ENCODE peak calls at places on chromosomes 13 and 19, in six cellular contexts. One of them, this sample, is unnamed.
A peak's percentile ranks its signal among the peaks of the same experiment; 100 is the strongest.

GRCh38 chr19:10568444-10568825 is 344 bp downstream of the CDKN2D start:
- DNase-seq in NCI-H460: no peak
- DNase-seq in psoas muscle: peak; percentile 62
- DNase-seq in amniotic stem cell: no peak
- DNase-seq in stimulated activated CD8-positive, alpha-beta memory T cell treated with anti-CD3 and anti-CD28 coated beads, Interleukin-2, amount 100 ng/mL, for 48 hours: peak; percentile 51
- DNase-seq in T-helper 2 cell: peak; percentile 85
- DNase-seq in this sample: peak; percentile 75

GRCh38 chr19:29705706-29706105 is 9.4 kb downstream of the C19orf12 start:
- DNase-seq in psoas muscle: no peak
- DNase-seq in stimulated activated CD8-positive, alpha-beta memory T cell treated with anti-CD3 and anti-CD28 coated beads, Interleukin-2, amount 100 ng/mL, for 48 hours: no peak
- DNase-seq in T-helper 2 cell: no peak
- DNase-seq in NCI-H460: no peak
- DNase-seq in amniotic stem cell: no peak
- DNase-seq in this sample: no peak

GRCh38 chr19:661427-662196 is 1.4 kb downstream of the RNF126 start:
- DNase-seq in NCI-H460: no peak
- DNase-seq in T-helper 2 cell: peak; percentile 85
- DNase-seq in psoas muscle: no peak
- DNase-seq in stimulated activated CD8-positive, alpha-beta memory T cell treated with anti-CD3 and anti-CD28 coated beads, Interleukin-2, amount 100 ng/mL, for 48 hours: peak; percentile 49
- DNase-seq in amniotic stem cell: no peak
- DNase-seq in this sample: no peak

GRCh38 chr19:56538761-56539263 is at the start of gene ZFP28:
- DNase-seq in amniotic stem cell: no peak
- DNase-seq in T-helper 2 cell: no peak
- DNase-seq in NCI-H460: no peak
- DNase-seq in stimulated activated CD8-positive, alpha-beta memory T cell treated with anti-CD3 and anti-CD28 coated beads, Interleukin-2, amount 100 ng/mL, for 48 hours: peak; percentile 52
- DNase-seq in psoas muscle: peak; percentile 85
- DNase-seq in this sample: peak; percentile 68

GRCh38 chr19:16911046-16911445 is 22.2 kb downstream of the F2RL3 start:
- DNase-seq in psoas muscle: no peak
- DNase-seq in stimulated activated CD8-positive, alpha-beta memory T cell treated with anti-CD3 and anti-CD28 coated beads, Interleukin-2, amount 100 ng/mL, for 48 hours: no peak
- DNase-seq in NCI-H460: no peak
- DNase-seq in amniotic stem cell: no peak
- DNase-seq in T-helper 2 cell: no peak
- DNase-seq in this sample: no peak

GRCh38 chr19:48444129-48444932 is 1.5 kb upstream of the GRWD1 start:
- DNase-seq in NCI-H460: no peak
- DNase-seq in psoas muscle: no peak
- DNase-seq in T-helper 2 cell: no peak
- DNase-seq in stimulated activated CD8-positive, alpha-beta memory T cell treated with anti-CD3 and anti-CD28 coated beads, Interleukin-2, amount 100 ng/mL, for 48 hours: no peak
- DNase-seq in amniotic stem cell: no peak
- DNase-seq in this sample: peak; percentile 54

GRCh38 chr13:49517461-49517860 is 21.7 kb downstream of the PHF11 start:
- DNase-seq in NCI-H460: no peak
- DNase-seq in amniotic stem cell: no peak
- DNase-seq in psoas muscle: no peak
- DNase-seq in stimulated activated CD8-positive, alpha-beta memory T cell treated with anti-CD3 and anti-CD28 coated beads, Interleukin-2, amount 100 ng/mL, for 48 hours: no peak
- DNase-seq in T-helper 2 cell: no peak
- DNase-seq in this sample: peak; percentile 36

GRCh38 chr13:86052141-86052540 is 252.9 kb upstream of the SLITRK6 start:
- DNase-seq in amniotic stem cell: no peak
- DNase-seq in stimulated activated CD8-positive, alpha-beta memory T cell treated with anti-CD3 and anti-CD28 coated beads, Interleukin-2, amount 100 ng/mL, for 48 hours: no peak
- DNase-seq in psoas muscle: no peak
- DNase-seq in NCI-H460: no peak
- DNase-seq in T-helper 2 cell: no peak
- DNase-seq in this sample: no peak

This sample was measured in GM23338.